ENCODE peak calls at places on chromosomes 1 and 21, in six cellular contexts. G, Y, Z, D, U and K are unnamed samples.
A peak's percentile ranks its signal among the peaks of the same experiment; 100 is the strongest.

GRCh38 chr1:47752048-47752451 is 245.1 kb downstream of the TRABD2B start:
- DNase-seq in U (no peak), D (no peak), G (no peak), Y (no peak), Z (no peak), K (no peak)

GRCh38 chr1:203063287-203063686 is 22.5 kb downstream of the MYOG start:
- DNase-seq in Z (no peak), U (no peak), G (no peak), D (no peak), Y (no peak), K (no peak)

GRCh38 chr1:37930246-37931142 is 16.4 kb downstream of the INPP5B start:
- DNase-seq in D (no peak), Y (peak; percentile 61), Z (no peak), U (peak; percentile 50), G (no peak), K (no peak)

GRCh38 chr1:232728507-232729263 is 76.5 kb upstream of the MAP10 start:
- DNase-seq in G (no peak), D (no peak), U (no peak), Z (no peak), Y (no peak), K (no peak)

GRCh38 chr1:1403543-1404112 is 3.5 kb downstream of the MRPL20 start:
- DNase-seq in Y (no peak), G (no peak), Z (no peak), U (no peak), D (no peak), K (no peak)

GRCh38 chr1:246012271-246012854 is 494.7 kb downstream of the SMYD3 start:
- DNase-seq in Z (no peak), D (peak; percentile 31), U (peak; percentile 34), Y (peak; percentile 72), G (no peak), K (peak; percentile 49)

GRCh38 chr1:93029317-93029716 is 49.8 kb upstream of the MTF2 start:
- DNase-seq in Y (no peak), U (no peak), D (no peak), Z (no peak), G (peak; percentile 43), K (no peak)

GRCh38 chr1:21659099-21659923 is 9.8 kb downstream of the RAP1GAP start:
- DNase-seq in D (peak; percentile 51), Y (peak; percentile 90), Z (peak; percentile 99), G (no peak), U (peak; percentile 58), K (peak; percentile 59)

GRCh38 chr1:19427087-19427781 is 58.1 kb downstream of the CAPZB start:
- DNase-seq in Z (no peak), Y (no peak), U (peak; percentile 85), D (no peak), G (no peak), K (no peak)

GRCh38 chr1:178450871-178451270 is 45.9 kb downstream of the CLEC20A start:
- DNase-seq in D (no peak), Y (no peak), U (no peak), G (no peak), Z (no peak), K (no peak)

GRCh38 chr1:31695327-31695726 is 8.5 kb downstream of the COL16A1 start:
- DNase-seq in G (no peak), D (no peak), U (no peak), Z (no peak), Y (no peak), K (no peak)

GRCh38 chr1:59605184-59605583 is 209.6 kb upstream of the HOOK1 start:
- DNase-seq in G (peak; percentile 49), Y (no peak), D (no peak), U (no peak), Z (no peak), K (no peak)

GRCh38 chr1:21966247-21967000 is 10.4 kb upstream of the CELA3B start:
- DNase-seq in Z (no peak), D (no peak), U (peak; percentile 34), Y (no peak), G (no peak), K (no peak)

GRCh38 chr1:229105822-229106525 is 164.9 kb upstream of the RAB4A start:
- DNase-seq in D (no peak), G (no peak), U (no peak), Z (no peak), Y (no peak), K (no peak)

GRCh38 chr1:209733409-209734192 is 22.3 kb upstream of the TRAF3IP3 start:
- DNase-seq in Y (no peak), U (no peak), D (no peak), Z (no peak), G (no peak), K (no peak)

GRCh38 chr1:61953790-61954150 is 211.5 kb downstream of the PATJ start:
- DNase-seq in Z (no peak), Y (no peak), D (no peak), G (no peak), U (no peak), K (no peak)

GRCh38 chr1:240965581-240966091 is 353.7 kb upstream of the GREM2 start:
- DNase-seq in Y (no peak), G (no peak), D (no peak), Z (no peak), U (no peak), K (no peak)

GRCh38 chr1:53583021-53583902 is 124.1 kb downstream of the DMRTB1 start:
- DNase-seq in Z (no peak), G (no peak), U (no peak), D (no peak), Y (no peak), K (no peak)

GRCh38 chr21:37546949-37547614 is 180.5 kb downstream of the DYRK1A start:
- DNase-seq in D (no peak), U (no peak), Y (peak; percentile 57), Z (no peak), G (no peak), K (no peak)

GRCh38 chr1:152007047-152007446 is 13.4 kb upstream of the S100A10 start:
- DNase-seq in G (no peak), Y (no peak), D (no peak), U (no peak), Z (no peak), K (no peak)

GRCh38 chr1:192633533-192634258 is 2.3 kb upstream of the RGS13 start:
- DNase-seq in U (no peak), Y (no peak), Z (no peak), G (no peak), D (peak; percentile 4), K (no peak)

GRCh38 chr1:246681822-246682221 is 42.4 kb upstream of the SCCPDH start:
- DNase-seq in Y (no peak), Z (no peak), G (no peak), D (no peak), U (no peak), K (no peak)

GRCh38 chr1:215151841-215152240 is 69.3 kb downstream of the KCNK2 start:
- DNase-seq in G (no peak), U (no peak), D (no peak), Z (no peak), Y (no peak), K (no peak)

GRCh38 chr21:45262616-45263015 is 25.1 kb downstream of the POFUT2 start:
- DNase-seq in D (no peak), U (no peak), Y (no peak), Z (peak; percentile 26), G (no peak), K (no peak)

GRCh38 chr21:33075128-33075527 is 5.2 kb downstream of the OLIG1 start:
- DNase-seq in U (no peak), Y (no peak), D (no peak), Z (no peak), G (no peak), K (peak; percentile 72)

GRCh38 chr21:46557919-46558392 is 46.9 kb downstream of the S100B start:
- DNase-seq in Y (no peak), U (no peak), D (no peak), Z (peak; percentile 36), G (no peak), K (no peak)

GRCh38 chr21:46561448-46562095 is 43.3 kb downstream of the S100B start:
- DNase-seq in Z (no peak), D (no peak), U (no peak), G (no peak), Y (no peak), K (no peak)

GRCh38 chr21:46557469-46557868 is 47.4 kb downstream of the S100B start:
- DNase-seq in Y (no peak), D (no peak), G (no peak), U (no peak), Z (no peak), K (no peak)

GRCh38 chr21:46560568-46561447 is 44.1 kb downstream of the S100B start:
- DNase-seq in U (no peak), Y (no peak), D (no peak), G (no peak), Z (no peak), K (no peak)

GRCh38 chr21:46559291-46559983 is 45.4 kb downstream of the S100B start:
- DNase-seq in G (peak; percentile 34), Y (no peak), Z (peak; percentile 41), U (peak; percentile 41), D (no peak), K (no peak)
- TF ChIP-seq ZNF274 in G (no peak), Y (no peak), Z (no peak), U (no peak), D (no peak), K (no peak)

GRCh38 chr1:201470581-201470980 is 1.6 kb upstream of the PHLDA3 start:
- DNase-seq in Y (no peak), G (no peak), Z (no peak), D (no peak), U (no peak), K (no peak)
- H3K4me1 ChIP-seq in Y (no peaks in the 10 kb centered on the region), G (peaks cover 11% of the 10 kb centered on the region), Z (peaks cover 8% of the 10 kb centered on the region), D (peaks cover 41% of the 10 kb centered on the region), U (peaks cover 36% of the 10 kb centered on the region), K (peaks cover 20% of the 10 kb centered on the region)

DNA sequence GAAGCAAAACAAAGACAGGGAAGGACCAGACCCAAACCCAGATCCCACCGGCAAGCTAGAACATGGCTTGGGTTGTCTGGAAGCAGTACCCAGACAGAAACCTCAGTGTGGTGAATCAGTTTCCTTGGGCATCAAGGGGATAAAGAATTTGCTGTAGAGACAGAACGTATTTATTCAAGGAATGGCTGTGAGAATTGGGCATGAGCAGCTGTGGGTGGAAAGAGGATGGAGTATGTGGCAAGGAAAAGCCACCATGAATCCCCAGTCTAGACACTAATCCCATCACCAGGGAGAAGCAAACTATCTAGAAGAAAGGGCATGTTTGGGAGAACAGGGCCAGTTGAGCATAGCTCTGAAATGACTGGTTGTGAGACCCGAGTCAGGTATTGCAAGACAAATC is 109.2 kb downstream of the TOMM20 start:
- DNase-seq in Z (no peak), D (no peak), G (no peak), U (no peak), Y (no peak), K (no peak)
- TF ChIP-seq ZNF274 in Z (no peak), D (no peak), G (no peak), U (no peak), Y (no peak), K (no peak)

GRCh38 chr1:64959973-64960372 is 6.4 kb downstream of the JAK1 start:
- DNase-seq in G (no peak), U (no peak), D (no peak), Z (no peak), Y (no peak), K (no peak)
- H3K4me1 ChIP-seq in G (peaks cover 59% of the 10 kb centered on the region), U (peaks cover 41% of the 10 kb centered on the region), D (peaks cover 20% of the 10 kb centered on the region), Z (peaks cover 3% of the 10 kb centered on the region), Y (peaks cover 47% of the 10 kb centered on the region), K (peaks cover 3% of the 10 kb centered on the region)

DNA sequence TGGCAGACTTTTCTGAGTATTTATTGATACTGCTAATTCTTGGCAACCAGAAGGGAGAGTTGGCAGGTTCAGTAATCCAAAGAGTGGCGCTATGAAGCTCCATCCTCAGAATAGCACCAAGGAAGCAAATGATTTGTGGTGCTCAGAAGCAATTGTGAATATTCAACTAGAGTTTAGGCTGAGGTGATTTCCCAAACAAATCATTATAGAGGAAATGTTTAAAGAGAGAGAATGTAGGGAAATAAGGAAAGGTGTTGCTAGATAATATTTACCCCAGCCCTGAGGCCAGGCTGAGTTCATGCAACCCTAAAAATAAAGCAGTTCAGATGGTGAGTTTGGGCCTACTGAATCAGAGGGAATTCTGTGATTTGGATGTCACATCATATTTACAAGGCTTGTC is 363.4 kb upstream of the PLXNA2 start:
- DNase-seq in U (no peak), G (no peak), Z (no peak), Y (no peak), D (no peak), K (no peak)
- TF ChIP-seq ZNF274 in U (no peak), G (no peak), Z (no peak), Y (no peak), D (no peak), K (no peak)